ENCODE peak calls at places on chromosome 18, in seven cellular contexts. L, B, N, I, Y, K and W are unnamed samples.

GRCh38 chr18:74290831-74291770 is 662 bp downstream of the CYB5A start:
- DNase-seq in B (peak), I (peak), K (no peak), L (no peak), N (peak), Y (peak), W (no peak)

GRCh38 chr18:48762836-48763713 is 187.7 kb downstream of the SMAD7 start:
- DNase-seq in K (no peak), B (no peak), N (no peak), L (no peak), Y (no peak), I (no peak), W (no peak)

GRCh38 chr18:59624384-59624760 is 72.9 kb downstream of the CCBE1 start:
- DNase-seq in B (no peak), I (no peak), K (no peak), L (no peak), N (no peak), Y (no peak), W (no peak)

GRCh38 chr18:58229162-58229561 is 185.1 kb downstream of the NEDD4L start:
- DNase-seq in Y (no peak), K (no peak), L (no peak), N (no peak), I (no peak), B (no peak), W (no peak)

GRCh38 chr18:2889761-2890192 is 43.0 kb downstream of the EMILIN2 start:
- DNase-seq in K (no peak), I (peak), L (no peak), B (no peak), Y (peak), N (no peak), W (no peak)

GRCh38 chr18:70072678-70073077 is 125.0 kb upstream of the CD226 start:
- DNase-seq in K (peak), N (no peak), Y (peak), B (peak), L (no peak), I (peak), W (peak)

GRCh38 chr18:68262697-68263293 is 452.1 kb downstream of the TMX3 start:
- DNase-seq in N (no peak), I (peak), K (peak), Y (peak), L (no peak), B (no peak), W (peak)

GRCh38 chr18:61869631-61870030 is 23.2 kb downstream of the RNF152 start:
- DNase-seq in Y (no peak), I (no peak), L (no peak), K (peak), N (no peak), B (peak), W (no peak)

GRCh38 chr18:3585656-3586509 is 135.9 kb downstream of the TGIF1 start:
- DNase-seq in K (peak), L (peak), N (peak), Y (peak), B (peak), I (peak), W (peak)

GRCh38 chr18:64710105-64710861 is 561.4 kb upstream of the LINC00305 start:
- DNase-seq in K (no peak), B (peak), L (no peak), Y (no peak), I (no peak), N (no peak), W (peak)

GRCh38 chr18:41004320-41004719 is 950.7 kb upstream of the PIK3C3 start:
- DNase-seq in K (no peak), Y (no peak), I (no peak), L (no peak), N (no peak), B (no peak), W (no peak)